ENCODE peak calls at places on chromosomes 11 and 22, in five cellular contexts. Y, M, P, O and T are unnamed samples.

GRCh38 chr11:69531717-69532088 is 50.2 kb downstream of the LINC01488 start:
- DNase-seq in O (no peak), P (no peak), M (no peak), Y (no peak), T (peak; percentile 29)

GRCh38 chr11:58577441-58578135 is 1.3 kb upstream of the ZFP91 start:
- DNase-seq in Y (no peak), M (no peak), O (no peak), P (peak; percentile 68), T (no peak)

GRCh38 chr11:12074529-12075195 is 35.7 kb upstream of the MICAL2 start:
- DNase-seq in Y (no peak), M (no peak), O (no peak), P (no peak), T (no peak)

GRCh38 chr11:103800406-103801114 is 235.9 kb upstream of the DDI1 start:
- DNase-seq in O (no peak), M (no peak), Y (no peak), P (peak; percentile 61), T (no peak)

GRCh38 chr11:69948256-69949141 is 129.3 kb upstream of the FGF3 start:
- DNase-seq in P (no peak), O (no peak), M (peak; percentile 96), Y (no peak), T (peak; percentile 94)

GRCh38 chr11:90237004-90237403 is 14.2 kb upstream of the CHORDC1 start:
- DNase-seq in P (no peak), M (no peak), O (no peak), Y (no peak), T (no peak)

GRCh38 chr11:111541209-111542061 is 915 bp downstream of the LAYN start:
- DNase-seq in P (peak; percentile 68), O (peak; percentile 80), Y (peak; percentile 23), M (no peak), T (no peak)

GRCh38 chr11:74278721-74279148 is 32.7 kb downstream of the P4HA3 start:
- DNase-seq in P (peak; percentile 70), O (peak; percentile 78), Y (peak; percentile 32), M (no peak), T (no peak)

GRCh38 chr11:68081691-68082090 is 39.5 kb downstream of the CHKA start:
- DNase-seq in O (no peak), Y (peak; percentile 71), M (no peak), P (no peak), T (no peak)

GRCh38 chr11:119338946-119339580 is 1.6 kb downstream of the C1QTNF5 start:
- DNase-seq in M (no peak), O (no peak), Y (no peak), P (peak; percentile 60), T (no peak)

GRCh38 chr22:45905924-45906865 is 70.8 kb downstream of the WNT7B start:
- DNase-seq in O (no peak), Y (peak; percentile 29), M (no peak), P (no peak), T (no peak)

GRCh38 chr11:113529606-113530005 is 54.4 kb upstream of the DRD2 start:
- DNase-seq in O (no peak), Y (no peak), P (no peak), M (no peak), T (no peak)

GRCh38 chr11:110431212-110432073 is 1.7 kb downstream of the FDX1 start:
- DNase-seq in M (no peak), Y (no peak), P (no peak), O (no peak), T (peak; percentile 33)

GRCh38 chr11:35584321-35584720 is 33.9 kb upstream of the FJX1 start:
- DNase-seq in O (no peak), M (no peak), Y (no peak), P (no peak), T (no peak)

GRCh38 chr22:50627452-50627913 is 469 bp downstream of the ARSA start:
- DNase-seq in P (no peak), Y (peak; percentile 41), M (no peak), O (no peak), T (peak; percentile 26)

GRCh38 chr22:31286360-31287255 is 5.7 kb downstream of the PIK3IP1 start:
- DNase-seq in O (no peak), P (no peak), M (no peak), Y (no peak), T (no peak)

GRCh38 chr11:1772270-1773130 is 8.8 kb upstream of the CTSD start:
- DNase-seq in O (peak; percentile 49), M (peak; percentile 62), P (peak; percentile 76), Y (peak; percentile 41), T (peak; percentile 42)

GRCh38 chr22:38298312-38299000 is 18.8 kb downstream of the CSNK1E start:
- DNase-seq in O (no peak), Y (no peak), M (peak; percentile 58), P (no peak), T (no peak)

GRCh38 chr11:100981196-100981824 is 148.3 kb downstream of the PGR start:
- DNase-seq in Y (no peak), O (no peak), P (no peak), M (no peak), T (no peak)

GRCh38 chr22:29641052-29641780 is 37.8 kb downstream of the NF2 start:
- DNase-seq in M (no peak), P (no peak), O (no peak), Y (no peak), T (no peak)

GRCh38 chr22:29641781-29642355 is 38.4 kb downstream of the NF2 start:
- DNase-seq in M (no peak), Y (no peak), P (no peak), O (no peak), T (no peak)

GRCh38 chr22:29638678-29639077 is 35.2 kb downstream of the NF2 start:
- DNase-seq in P (no peak), O (no peak), M (no peak), Y (no peak), T (no peak)

GRCh38 chr22:29639096-29639495 is 35.7 kb downstream of the NF2 start:
- DNase-seq in O (no peak), P (no peak), Y (no peak), M (no peak), T (no peak)

DNA sequence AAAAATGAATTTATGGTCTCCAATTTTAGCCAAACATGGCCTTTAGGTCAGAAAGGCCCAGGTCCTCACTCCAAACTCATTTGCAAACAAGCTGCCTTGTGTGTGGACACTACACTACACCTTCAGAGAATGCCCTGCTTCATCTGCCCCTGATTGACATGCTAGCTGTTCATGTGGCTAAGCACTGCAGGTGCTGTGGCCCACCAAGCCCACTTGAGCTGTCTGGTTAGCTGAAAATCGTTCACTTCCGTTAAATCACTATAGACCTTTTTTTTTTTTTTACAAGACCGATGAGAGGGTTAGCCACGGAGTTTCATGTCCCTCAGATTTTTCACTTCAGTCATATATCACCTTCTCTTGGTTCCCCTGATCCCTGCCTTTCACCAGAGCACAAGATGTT is 39.3 kb downstream of the NF2 start:
- DNase-seq in Y (no peak), P (no peak), O (no peak), M (no peak), T (no peak)
- H3K4me1 ChIP-seq in Y (peaks cover 11% of the 10 kb centered on the region), P (no peaks in the 10 kb centered on the region), O (no peaks in the 10 kb centered on the region), M (no peaks in the 10 kb centered on the region), T (no peaks in the 10 kb centered on the region)

GRCh38 chr11:117239295-117239694 is 6.8 kb downstream of the RNF214 start:
- DNase-seq in Y (no peak), M (no peak), P (no peak), O (no peak), T (no peak)
- TF ChIP-seq CTCF in Y (no peak), M (no peak), P (no peak), O (no peak), T (no peak)

GRCh38 chr11:65274734-65275682 is 13.2 kb downstream of the POLA2 start:
- DNase-seq in O (peak; percentile 92), P (peak; percentile 72), M (peak; percentile 68), Y (peak; percentile 80), T (peak; percentile 93)
- H3K4me1 ChIP-seq in O (no peaks in the 10 kb centered on the region), P (no peaks in the 10 kb centered on the region), M (peaks cover 20% of the 10 kb centered on the region), Y (peaks cover 49% of the 10 kb centered on the region), T (peaks cover 42% of the 10 kb centered on the region)

GRCh38 chr11:59810189-59810910 is at the start of gene MRPL16:
- DNase-seq in O (peak; percentile 84), P (peak; percentile 93), Y (peak; percentile 94), M (peak; percentile 92), T (peak; percentile 97)
- TF ChIP-seq CTCF in O (peak; percentile 21), P (no peak), Y (peak; percentile 55), M (peak; percentile 15), T (peak; percentile 72)

GRCh38 chr22:21571679-21572078 is 4.2 kb downstream of the UBE2L3 start:
- DNase-seq in O (no peak), Y (no peak), P (no peak), M (no peak), T (no peak)
- H3K4me1 ChIP-seq in O (peaks cover 22% of the 10 kb centered on the region), Y (peaks cover 79% of the 10 kb centered on the region), P (peaks cover 40% of the 10 kb centered on the region), M (peaks cover 47% of the 10 kb centered on the region), T (peaks cover 54% of the 10 kb centered on the region)

DNA sequence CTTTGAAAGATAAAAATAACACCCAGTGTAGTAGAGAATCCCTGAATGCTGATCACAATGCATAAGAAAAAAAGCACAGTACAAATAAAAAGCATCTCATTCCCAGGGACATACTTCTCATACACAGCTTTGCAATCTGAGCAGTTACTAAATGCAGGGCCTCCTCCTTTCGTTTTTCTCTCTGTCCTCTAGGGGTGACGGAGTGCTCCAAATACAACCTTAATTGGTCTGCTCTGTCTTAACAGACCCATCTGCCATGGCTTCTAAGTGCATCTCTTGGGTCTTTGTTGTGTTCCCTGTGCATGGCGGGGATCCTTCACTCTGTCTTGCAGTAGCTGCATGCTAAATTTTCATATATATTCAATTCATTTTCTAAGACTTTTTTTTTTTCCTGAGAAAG is 1114.2 kb upstream of the RAG2 start:
- DNase-seq in P (no peak), O (no peak), M (no peak), Y (no peak), T (no peak)
- TF ChIP-seq CTCF in P (no peak), O (no peak), M (no peak), Y (no peak), T (peak; percentile 7)

GRCh38 chr22:22743128-22743760 is 98.8 kb downstream of the GGTLC2 start:
- DNase-seq in Y (no peak), M (no peak), O (no peak), P (no peak), T (no peak)

GRCh38 chr22:22746963-22747933 is 102.8 kb downstream of the GGTLC2 start:
- DNase-seq in M (no peak), P (no peak), O (no peak), Y (no peak), T (no peak)

GRCh38 chr22:22744412-22745224 is 100.2 kb downstream of the GGTLC2 start:
- DNase-seq in M (no peak), Y (no peak), P (no peak), O (no peak), T (no peak)

GRCh38 chr22:22746061-22746962 is 101.9 kb downstream of the GGTLC2 start:
- DNase-seq in Y (no peak), O (no peak), P (no peak), M (no peak), T (no peak)

DNA sequence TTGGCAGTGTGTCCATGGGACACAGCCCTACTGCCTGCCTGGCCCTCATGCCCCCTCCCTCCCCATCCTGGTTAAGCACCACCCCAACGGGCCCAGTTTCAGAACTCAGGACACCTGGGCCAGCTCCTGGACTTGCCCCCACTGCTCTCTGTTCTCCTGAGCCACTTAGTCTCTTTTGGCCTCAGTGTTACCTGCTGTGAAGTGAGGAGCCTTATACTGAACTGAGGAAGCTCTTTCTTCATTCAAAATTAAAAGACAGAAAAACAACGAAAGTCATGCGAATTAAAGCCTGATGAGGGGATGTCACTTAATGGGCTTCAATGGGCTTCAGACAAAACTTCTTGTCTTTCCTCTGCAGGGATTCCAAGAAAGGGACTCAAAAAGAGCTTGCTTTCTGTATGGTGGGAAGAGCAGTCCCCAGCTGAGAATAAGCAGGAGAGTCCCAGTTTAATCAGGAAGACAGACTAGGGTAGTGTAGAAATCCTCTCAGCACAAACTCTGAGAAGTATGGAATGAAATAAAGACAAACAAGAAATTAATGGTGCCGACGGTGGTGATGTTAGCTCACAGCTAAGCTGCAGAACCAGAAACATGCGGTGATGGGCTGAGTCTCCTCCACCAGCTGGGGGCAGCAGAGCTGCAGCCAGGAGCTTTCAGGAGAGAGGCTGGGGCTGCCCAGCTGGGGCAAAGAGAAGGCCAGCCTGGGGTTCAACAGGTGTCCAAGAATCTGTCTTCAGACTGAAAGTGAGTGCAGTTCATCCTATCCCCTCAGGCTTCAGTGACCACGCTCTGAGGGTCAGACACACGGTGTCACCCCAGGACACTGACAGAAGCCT is 101.0 kb downstream of the GGTLC2 start:
- DNase-seq in M (no peak), P (no peak), O (no peak), Y (peak; percentile 39), T (peak; percentile 59)
- H3K4me1 ChIP-seq in M (no peaks in the 10 kb centered on the region), P (no peaks in the 10 kb centered on the region), O (no peaks in the 10 kb centered on the region), Y (no peaks in the 10 kb centered on the region), T (no peaks in the 10 kb centered on the region)